ENCODE peak calls at places on chromosomes 6 and 20, in four cellular contexts. U is left ventricle myocardium inferior, P is NCI-H1417, G is NCI-H345. O is an unnamed sample.

GRCh38 chr20:46139908-46140482 is 21.9 kb downstream of the CD40 start:
- DNase-seq in U (no peak), P (peak), G (peak), O (peak)

GRCh38 chr6:35611235-35611634 is 77.5 kb downstream of the FKBP5 start:
- DNase-seq in U (no peak), P (no peak), G (no peak), O (no peak)

GRCh38 chr6:14382381-14383236 is 265.0 kb downstream of the CD83 start:
- DNase-seq in U (no peak), P (no peak), G (no peak), O (peak)

GRCh38 chr20:62639765-62640164 is 2.5 kb upstream of the SLCO4A1 start:
- DNase-seq in U (no peak), P (no peak), G (no peak), O (no peak)

GRCh38 chr6:7727951-7728854 is 2.3 kb downstream of the BMP6 start:
- DNase-seq in U (peak), P (peak), G (no peak), O (peak)

GRCh38 chr6:34973547-34974248 is 84.6 kb downstream of the ANKS1A start:
- DNase-seq in U (no peak), P (no peak), G (no peak), O (peak)

GRCh38 chr6:169162249-169162967 is 91.2 kb downstream of the THBS2 start:
- DNase-seq in U (no peak), P (no peak), G (no peak), O (no peak)

GRCh38 chr6:155311076-155311475 is 3.2 kb downstream of the TFB1M start:
- DNase-seq in U (no peak), P (no peak), G (peak), O (peak)

GRCh38 chr6:11785953-11786579 is 7.5 kb upstream of the ADTRP start:
- DNase-seq in U (no peak), P (no peak), G (no peak), O (no peak)

GRCh38 chr6:116034327-116034726 is 26.4 kb downstream of the FRK start:
- DNase-seq in U (no peak), P (no peak), G (no peak), O (peak)

GRCh38 chr6:107244742-107245470 is 129.6 kb upstream of the BEND3 start:
- DNase-seq in U (no peak), P (no peak), G (no peak), O (peak)

GRCh38 chr6:107689881-107690545 is 134.1 kb downstream of the SCML4 start:
- DNase-seq in U (no peak), P (no peak), G (no peak), O (no peak)

GRCh38 chr6:26003102-26003694 is 40.6 kb downstream of the TRIM38 start:
- DNase-seq in U (no peak), P (peak), G (peak), O (peak)

GRCh38 chr20:34111057-34111711 is 859 bp downstream of the EIF2S2 start:
- DNase-seq in U (no peak), P (peak), G (peak), O (peak)

GRCh38 chr6:166306378-166307081 is 1.7 kb downstream of the PRR18 start:
- DNase-seq in U (no peak), P (peak), G (no peak), O (peak)

GRCh38 chr6:43506667-43507471 is 3.3 kb downstream of the LRRC73 start:
- DNase-seq in U (peak), P (peak), G (peak), O (peak)